ENCODE peak calls at places on chromosomes 6 and 20, in seven cellular contexts. B is activated T-cell treated with anti-CD3 and anti-CD28 coated beads, Interleukin-2, amount 50 U/mL, for 72 hours; U is cardiac septum; F is LHCN-M2; V is cardiac fibroblast; K is NCI-H1105; O is left ventricle myocardium inferior. D is an unnamed sample.

GRCh38 chr20:41154436-41155176 is 17.3 kb downstream of the PLCG1 start:
- DNase-seq in U (no peak), B (no peak), K (no peak), V (no peak), O (peak), F (no peak), D (no peak)

GRCh38 chr20:44664127-44664526 is 12.6 kb upstream of the ADA start:
- DNase-seq in U (no peak), O (no peak), V (no peak), F (no peak), B (no peak), K (no peak), D (no peak)

GRCh38 chr20:24782801-24783630 is 166.1 kb upstream of the CST7 start:
- DNase-seq in O (no peak), F (no peak), K (no peak), U (peak), B (no peak), V (no peak), D (no peak)

GRCh38 chr20:1820137-1821074 is 74.8 kb upstream of the SIRPA start:
- DNase-seq in V (peak), O (no peak), U (peak), B (no peak), K (no peak), F (peak), D (peak)

GRCh38 chr20:40493551-40493950 is 195.5 kb downstream of the MAFB start:
- DNase-seq in F (peak), B (no peak), V (peak), U (no peak), K (no peak), O (no peak), D (peak)

GRCh38 chr6:154440022-154440421 is 70.5 kb downstream of the CNKSR3 start:
- DNase-seq in K (no peak), F (no peak), O (no peak), U (no peak), V (no peak), B (no peak), D (no peak)

GRCh38 chr6:143196525-143197225 is 136.0 kb downstream of the AIG1 start:
- DNase-seq in U (no peak), F (peak), O (no peak), B (no peak), K (no peak), V (no peak), D (peak)

GRCh38 chr6:124970243-124970642 is 8.0 kb downstream of the RNF217 start:
- DNase-seq in B (no peak), V (peak), O (no peak), F (peak), K (no peak), U (no peak), D (no peak)

GRCh38 chr6:109441069-109441816 is 719 bp downstream of the SMPD2 start:
- DNase-seq in V (peak), O (peak), U (no peak), B (peak), K (peak), F (peak), D (peak)

GRCh38 chr6:8549381-8549780 is 114.0 kb upstream of the SLC35B3 start:
- DNase-seq in V (no peak), B (no peak), F (no peak), U (no peak), K (no peak), O (no peak), D (peak)

GRCh38 chr6:111105578-111105977 is 18.3 kb downstream of the SLC16A10 start:
- DNase-seq in V (peak), O (peak), B (peak), F (peak), K (peak), U (peak), D (peak)

GRCh38 chr6:134551245-134551960 is 233.5 kb upstream of the SGK1 start:
- DNase-seq in F (peak), V (peak), U (no peak), K (no peak), B (no peak), O (no peak), D (peak)

GRCh38 chr6:27452496-27452897 is 20.4 kb downstream of the ZNF184 start:
- DNase-seq in F (no peak), O (no peak), K (no peak), V (peak), U (no peak), B (no peak), D (peak)

GRCh38 chr6:169833258-169833794 is 81.9 kb downstream of the ERMARD start:
- DNase-seq in V (peak), F (peak), K (no peak), U (no peak), B (no peak), O (no peak), D (peak)

GRCh38 chr20:56418385-56418861 is 6.4 kb downstream of the CASS4 start:
- DNase-seq in B (peak), F (no peak), O (no peak), U (peak), V (no peak), K (no peak), D (no peak)

GRCh38 chr20:38617011-38617829 is 15.6 kb downstream of the ARHGAP40 start:
- DNase-seq in F (peak), U (no peak), K (no peak), B (no peak), V (peak), O (no peak), D (peak)

GRCh38 chr20:41218466-41218865 is 81.1 kb downstream of the PLCG1 start:
- DNase-seq in F (peak), K (no peak), U (no peak), V (peak), B (no peak), O (no peak), D (peak)

GRCh38 chr6:26485401-26485800 is 14.7 kb upstream of the BTN1A1 start:
- DNase-seq in O (no peak), V (no peak), B (no peak), U (no peak), F (no peak), K (no peak), D (no peak)

GRCh38 chr6:71420693-71421328 is 132.2 kb downstream of the OGFRL1 start:
- DNase-seq in O (peak), U (peak), F (peak), V (peak), B (peak), K (peak), D (peak)

GRCh38 chr20:19113343-19113930 is 99.0 kb upstream of the SLC24A3 start:
- DNase-seq in F (no peak), V (no peak), B (no peak), U (no peak), O (no peak), K (no peak), D (no peak)

GRCh38 chr20:2871555-2872303 is 1.6 kb upstream of the PTPRA start:
- DNase-seq in K (no peak), O (no peak), U (no peak), V (peak), B (no peak), F (no peak), D (no peak)

GRCh38 chr6:112690497-112691202 is 343.5 kb downstream of the RFPL4B start:
- DNase-seq in K (peak), B (no peak), F (peak), U (no peak), V (peak), O (no peak), D (peak)

GRCh38 chr6:29424575-29424974 is 9.8 kb downstream of the OR12D1 start:
- DNase-seq in B (peak), O (no peak), F (no peak), V (no peak), K (no peak), U (no peak), D (no peak)

GRCh38 chr6:76639941-76640340 is 567.5 kb upstream of the IMPG1 start:
- DNase-seq in V (no peak), B (no peak), F (no peak), O (no peak), U (no peak), K (no peak), D (no peak)

GRCh38 chr20:1810926-1811620 is 84.1 kb upstream of the SIRPA start:
- DNase-seq in F (peak), U (no peak), B (no peak), V (peak), K (no peak), O (peak), D (peak)

GRCh38 chr6:14736231-14736953 is 509.5 kb upstream of the JARID2 start:
- DNase-seq in F (no peak), U (no peak), K (no peak), B (peak), O (no peak), V (no peak), D (no peak)

GRCh38 chr20:62580052-62580451 is 62.3 kb upstream of the SLCO4A1 start:
- DNase-seq in O (no peak), F (no peak), V (no peak), U (no peak), B (no peak), K (no peak), D (no peak)

GRCh38 chr6:26088344-26088743 is 1.1 kb downstream of the HFE start:
- DNase-seq in O (peak), V (peak), K (no peak), U (no peak), F (peak), B (no peak), D (peak)

GRCh38 chr6:75217203-75217602 is 11.3 kb upstream of the COL12A1 start:
- DNase-seq in F (peak), K (no peak), V (peak), O (no peak), B (no peak), U (no peak), D (peak)

GRCh38 chr6:105875974-105876640 is 210.0 kb upstream of the PRDM1 start:
- DNase-seq in O (no peak), B (no peak), K (no peak), U (no peak), F (no peak), V (no peak), D (no peak)

GRCh38 chr6:133396225-133396624 is 155.1 kb downstream of the EYA4 start:
- DNase-seq in K (peak), F (peak), O (no peak), B (no peak), V (peak), U (no peak), D (no peak)

GRCh38 chr20:31720486-31721407 is 1.9 kb downstream of the BCL2L1 start:
- DNase-seq in U (no peak), F (no peak), K (no peak), V (no peak), B (peak), O (no peak), D (no peak)

GRCh38 chr20:56588996-56589395 is 40.1 kb upstream of the TFAP2C start:
- DNase-seq in B (no peak), F (no peak), U (no peak), O (no peak), K (no peak), V (no peak), D (no peak)